ENCODE peak calls at places on chromosomes 12 and 14, in eight cellular contexts. U is IMR-90, G is foreskin fibroblast, T is pancreas, M is ovary, J is thyroid gland, P is SJCRH30, N is tibial nerve. R is an unnamed sample.

GRCh38 chr12:66304296-66304915 is 2.1 kb downstream of the HELB start:
- DNase-seq in U (no peak), G (no peak), T (no peak), M (no peak), J (no peak), P (peak; percentile 9), N (no peak), R (no peak)

GRCh38 chr12:4089147-4089606 is 184.4 kb upstream of the CCND2 start:
- DNase-seq in U (no peak), G (no peak), T (no peak), M (no peak), J (no peak), P (peak; percentile 82), N (no peak), R (no peak)

GRCh38 chr12:54390668-54391551 is 6.4 kb upstream of the ZNF385A start:
- DNase-seq in U (no peak), G (no peak), T (peak; percentile 47), M (peak; percentile 63), J (peak; percentile 88), P (no peak), N (no peak), R (no peak)

GRCh38 chr12:459430-460258 is at the start of gene B4GALNT3:
- DNase-seq in U (no peak), G (no peak), T (peak; percentile 62), M (peak; percentile 56), J (peak; percentile 83), P (peak; percentile 73), N (no peak), R (no peak)

GRCh38 chr14:67285876-67286452 is 44.7 kb downstream of the PALS1 start:
- DNase-seq in U (peak; percentile 64), G (no peak), T (no peak), M (no peak), J (no peak), P (peak; percentile 54), N (no peak), R (no peak)

GRCh38 chr12:69524331-69524630 is 54.1 kb downstream of the FRS2 start:
- DNase-seq in U (no peak), G (no peak), T (no peak), M (no peak), J (no peak), P (no peak), N (no peak), R (no peak)

GRCh38 chr12:87227157-87227556 is 802.0 kb downstream of the C12orf50 start:
- DNase-seq in U (peak; percentile 64), G (no peak), T (no peak), M (no peak), J (no peak), P (no peak), N (no peak), R (no peak)

GRCh38 chr12:131452444-131452860 is 258.4 kb upstream of the SFSWAP start:
- DNase-seq in U (no peak), G (no peak), T (no peak), M (no peak), J (no peak), P (peak; percentile 23), N (no peak), R (no peak)

GRCh38 chr12:98419795-98420402 is 95.5 kb upstream of the TMPO start:
- DNase-seq in U (no peak), G (no peak), T (no peak), M (peak; percentile 36), J (no peak), P (peak; percentile 56), N (no peak), R (no peak)

GRCh38 chr14:58428011-58428807 is 690 bp downstream of the KIAA0586 start:
- DNase-seq in U (peak; percentile 63), G (peak; percentile 33), T (no peak), M (no peak), J (no peak), P (peak; percentile 63), N (no peak), R (peak; percentile 19)

GRCh38 chr12:73421832-73422231 is 1115.8 kb upstream of the ATXN7L3B start:
- DNase-seq in U (no peak), G (no peak), T (no peak), M (no peak), J (no peak), P (no peak), N (no peak), R (no peak)

GRCh38 chr12:58302487-58303011 is 361.2 kb downstream of the ATP23 start:
- DNase-seq in U (no peak), G (no peak), T (no peak), M (no peak), J (peak; percentile 19), P (peak; percentile 80), N (no peak), R (no peak)

GRCh38 chr12:102948941-102949352 is 8.5 kb upstream of the ASCL1 start:
- DNase-seq in U (peak; percentile 37), G (no peak), T (no peak), M (peak; percentile 44), J (peak; percentile 49), P (peak; percentile 60), N (peak; percentile 40), R (no peak)

GRCh38 chr14:104439625-104440024 is 139.9 kb upstream of the C14orf180 start:
- DNase-seq in U (no peak), G (no peak), T (no peak), M (no peak), J (no peak), P (no peak), N (no peak), R (no peak)

GRCh38 chr12:4828176-4828575 is 81.5 kb upstream of the KCNA1 start:
- DNase-seq in U (no peak), G (no peak), T (no peak), M (no peak), J (no peak), P (no peak), N (no peak), R (no peak)

GRCh38 chr12:25787701-25788100 is 170.8 kb upstream of the RASSF8 start:
- DNase-seq in U (no peak), G (no peak), T (no peak), M (no peak), J (no peak), P (peak; percentile 24), N (no peak), R (no peak)

GRCh38 chr12:53222170-53223005 is 9.6 kb downstream of the RARG start:
- DNase-seq in U (no peak), G (no peak), T (no peak), M (no peak), J (no peak), P (peak; percentile 23), N (no peak), R (no peak)

GRCh38 chr12:6734506-6735082 is 10.7 kb downstream of the COPS7A start:
- DNase-seq in U (no peak), G (no peak), T (no peak), M (no peak), J (no peak), P (no peak), N (no peak), R (no peak)

GRCh38 chr14:94342334-94342934 is 19.3 kb upstream of the SERPINA6 start:
- DNase-seq in U (peak; percentile 99), G (peak; percentile 97), T (peak; percentile 78), M (peak; percentile 50), J (peak; percentile 88), P (peak; percentile 92), N (peak; percentile 76), R (peak; percentile 95)

GRCh38 chr14:63268746-63269145 is 50.0 kb downstream of the GPHB5 start:
- DNase-seq in U (no peak), G (no peak), T (no peak), M (no peak), J (no peak), P (no peak), N (no peak), R (no peak)

GRCh38 chr14:63262446-63262845 is 56.3 kb downstream of the GPHB5 start:
- DNase-seq in U (no peak), G (no peak), T (no peak), M (no peak), J (no peak), P (no peak), N (no peak), R (no peak)

GRCh38 chr14:63269561-63270225 is 49.0 kb downstream of the GPHB5 start:
- DNase-seq in U (no peak), G (no peak), T (no peak), M (no peak), J (no peak), P (no peak), N (no peak), R (no peak)

GRCh38 chr14:63266106-63266505 is 52.6 kb downstream of the GPHB5 start:
- DNase-seq in U (peak; percentile 21), G (no peak), T (no peak), M (no peak), J (no peak), P (peak; percentile 22), N (no peak), R (no peak)

GRCh38 chr14:63267171-63267570 is 51.6 kb downstream of the GPHB5 start:
- DNase-seq in U (peak; percentile 10), G (no peak), T (no peak), M (no peak), J (no peak), P (peak; percentile 12), N (no peak), R (no peak)
- H3K4me3 ChIP-seq in U (no peak overlapping the region), G (no peak overlapping the region), T (no peak overlapping the region), M (no peak overlapping the region), J (no peak overlapping the region), P (no peak overlapping the region), N (no peak overlapping the region), R (no peak overlapping the region)

GRCh38 chr14:70641548-70642312 is at the start of gene TTC9:
- DNase-seq in U (no peak), G (no peak), T (no peak), M (peak; percentile 15), J (peak; percentile 42), P (peak; percentile 35), N (no peak), R (no peak)

GRCh38 chr14:70638416-70638815 is 3.3 kb upstream of the TTC9 start:
- DNase-seq in U (no peak), G (no peak), T (no peak), M (no peak), J (no peak), P (no peak), N (no peak), R (no peak)

GRCh38 chr14:70644016-70644415 is 2.3 kb downstream of the TTC9 start:
- DNase-seq in U (no peak), G (no peak), T (no peak), M (no peak), J (no peak), P (no peak), N (no peak), R (no peak)

GRCh38 chr14:70642313-70643235 is 858 bp downstream of the TTC9 start:
- DNase-seq in U (no peak), G (no peak), T (no peak), M (no peak), J (peak; percentile 18), P (peak; percentile 45), N (no peak), R (no peak)

GRCh38 chr14:70640938-70641547 is 673 bp upstream of the TTC9 start:
- DNase-seq in U (peak; percentile 58), G (peak; percentile 32), T (no peak), M (peak; percentile 21), J (peak; percentile 50), P (peak; percentile 92), N (no peak), R (no peak)
- H3K4me3 ChIP-seq in U (peak overlapping the region; percentile 33), G (peak overlapping the region; percentile 45), T (peak overlapping the region; percentile 61), M (peak overlapping the region; percentile 45), J (peak overlapping the region; percentile 56), P (peak overlapping the region; percentile 73), N (peak overlapping the region; percentile 67), R (peak overlapping the region; percentile 54)

GRCh38 chr12:16604853-16605252 is 1.1 kb downstream of the LMO3 start:
- DNase-seq in U (no peak), G (no peak), T (no peak), M (no peak), J (peak; percentile 42), P (no peak), N (no peak), R (no peak)
- H3K4me3 ChIP-seq in U (no peak overlapping the region), G (no peak overlapping the region), T (peak overlapping the region; percentile 26), M (peak overlapping the region; percentile 40), J (peak overlapping the region; percentile 46), P (no peak overlapping the region), N (peak overlapping the region; percentile 54), R (no peak overlapping the region)

GRCh38 chr12:119770146-119770545 is 102.2 kb downstream of the PRKAB1 start:
- DNase-seq in U (peak; percentile 15), G (no peak), T (no peak), M (no peak), J (no peak), P (no peak), N (no peak), R (no peak)
- H3K4me3 ChIP-seq in U (no peak overlapping the region), G (no peak overlapping the region), T (no peak overlapping the region), M (no peak overlapping the region), J (no peak overlapping the region), P (no peak overlapping the region), N (no peak overlapping the region), R (no peak overlapping the region)